ENCODE peak calls at places on chromosome 20, in seven cellular contexts. One of them, this sample, is unnamed.

GRCh38 chr20:1807394-1807793 is 87.8 kb upstream of the SIRPA start:
- DNase-seq in breast epithelium: no peak
- DNase-seq in K562: no peak
- DNase-seq in cardiac fibroblast: no peak
- DNase-seq in sigmoid colon: no peak
- DNase-seq in HCT116: no peak
- DNase-seq in esophagus squamous epithelium: no peak
- DNase-seq in this sample: no peak

GRCh38 chr20:40954521-40955165 is 74.0 kb upstream of the TOP1 start:
- DNase-seq in breast epithelium: no peak
- DNase-seq in K562: no peak
- DNase-seq in cardiac fibroblast: no peak
- DNase-seq in sigmoid colon: peak
- DNase-seq in HCT116: no peak
- DNase-seq in esophagus squamous epithelium: no peak
- DNase-seq in this sample: no peak

GRCh38 chr20:4444404-4444803 is 277.3 kb upstream of the PRND start:
- DNase-seq in breast epithelium: no peak
- DNase-seq in K562: no peak
- DNase-seq in cardiac fibroblast: no peak
- DNase-seq in sigmoid colon: no peak
- DNase-seq in HCT116: no peak
- DNase-seq in esophagus squamous epithelium: no peak
- DNase-seq in this sample: no peak

GRCh38 chr20:2093200-2093781 is 8.3 kb upstream of the STK35 start:
- DNase-seq in breast epithelium: no peak
- DNase-seq in K562: peak
- DNase-seq in cardiac fibroblast: peak
- DNase-seq in sigmoid colon: no peak
- DNase-seq in HCT116: peak
- DNase-seq in esophagus squamous epithelium: no peak
- DNase-seq in this sample: no peak

GRCh38 chr20:46509523-46509922 is 3.8 kb downstream of the ZNF334 start:
- DNase-seq in breast epithelium: no peak
- DNase-seq in K562: no peak
- DNase-seq in cardiac fibroblast: no peak
- DNase-seq in sigmoid colon: no peak
- DNase-seq in HCT116: no peak
- DNase-seq in esophagus squamous epithelium: no peak
- DNase-seq in this sample: no peak

GRCh38 chr20:34575271-34575670 is 16.8 kb downstream of the MAP1LC3A start:
- DNase-seq in breast epithelium: no peak
- DNase-seq in K562: no peak
- DNase-seq in cardiac fibroblast: no peak
- DNase-seq in sigmoid colon: no peak
- DNase-seq in HCT116: no peak
- DNase-seq in esophagus squamous epithelium: no peak
- DNase-seq in this sample: no peak

GRCh38 chr20:43183526-43183925 is 6.2 kb downstream of the PTPRT start:
- DNase-seq in breast epithelium: no peak
- DNase-seq in K562: no peak
- DNase-seq in cardiac fibroblast: no peak
- DNase-seq in sigmoid colon: no peak
- DNase-seq in HCT116: no peak
- DNase-seq in esophagus squamous epithelium: no peak
- DNase-seq in this sample: no peak

GRCh38 chr20:25287631-25288290 is 39.9 kb downstream of the PYGB start:
- DNase-seq in breast epithelium: peak
- DNase-seq in K562: no peak
- DNase-seq in cardiac fibroblast: no peak
- DNase-seq in sigmoid colon: peak
- DNase-seq in HCT116: no peak
- DNase-seq in esophagus squamous epithelium: no peak
- DNase-seq in this sample: no peak

GRCh38 chr20:3813758-3814581 is 6.4 kb upstream of the AP5S1 start:
- DNase-seq in breast epithelium: no peak
- DNase-seq in K562: no peak
- DNase-seq in cardiac fibroblast: no peak
- DNase-seq in sigmoid colon: peak
- DNase-seq in HCT116: no peak
- DNase-seq in esophagus squamous epithelium: no peak
- DNase-seq in this sample: no peak

GRCh38 chr20:52972190-52972937 is at the start of gene TSHZ2:
- DNase-seq in breast epithelium: peak
- DNase-seq in K562: no peak
- DNase-seq in cardiac fibroblast: peak
- DNase-seq in sigmoid colon: peak
- DNase-seq in HCT116: no peak
- DNase-seq in esophagus squamous epithelium: peak
- DNase-seq in this sample: peak

GRCh38 chr20:34579191-34579661 is 20.7 kb downstream of the MAP1LC3A start:
- DNase-seq in breast epithelium: no peak
- DNase-seq in K562: no peak
- DNase-seq in cardiac fibroblast: peak
- DNase-seq in sigmoid colon: no peak
- DNase-seq in HCT116: peak
- DNase-seq in esophagus squamous epithelium: no peak
- DNase-seq in this sample: no peak

GRCh38 chr20:53692465-53693067 is 98.9 kb upstream of the ZNF217 start:
- DNase-seq in breast epithelium: no peak
- DNase-seq in K562: no peak
- DNase-seq in cardiac fibroblast: peak
- DNase-seq in sigmoid colon: peak
- DNase-seq in HCT116: no peak
- DNase-seq in esophagus squamous epithelium: no peak
- DNase-seq in this sample: no peak

GRCh38 chr20:1462834-1463233 is 3.8 kb downstream of the NSFL1C start:
- DNase-seq in breast epithelium: no peak
- DNase-seq in K562: no peak
- DNase-seq in cardiac fibroblast: no peak
- DNase-seq in sigmoid colon: no peak
- DNase-seq in HCT116: no peak
- DNase-seq in esophagus squamous epithelium: no peak
- DNase-seq in this sample: no peak

GRCh38 chr20:4472906-4473305 is 248.8 kb upstream of the PRND start:
- DNase-seq in breast epithelium: no peak
- DNase-seq in K562: no peak
- DNase-seq in cardiac fibroblast: no peak
- DNase-seq in sigmoid colon: no peak
- DNase-seq in HCT116: no peak
- DNase-seq in esophagus squamous epithelium: no peak
- DNase-seq in this sample: no peak

GRCh38 chr20:53080969-53081871 is 109.1 kb downstream of the TSHZ2 start:
- DNase-seq in breast epithelium: no peak
- DNase-seq in K562: no peak
- DNase-seq in cardiac fibroblast: peak
- DNase-seq in sigmoid colon: no peak
- DNase-seq in HCT116: no peak
- DNase-seq in esophagus squamous epithelium: no peak
- DNase-seq in this sample: peak

GRCh38 chr20:46811328-46812084 is 83.1 kb upstream of the EYA2 start:
- DNase-seq in breast epithelium: no peak
- DNase-seq in K562: no peak
- DNase-seq in cardiac fibroblast: no peak
- DNase-seq in sigmoid colon: no peak
- DNase-seq in HCT116: no peak
- DNase-seq in esophagus squamous epithelium: no peak
- DNase-seq in this sample: no peak

GRCh38 chr20:2762578-2763131 is 37.8 kb downstream of the CPXM1 start:
- DNase-seq in breast epithelium: no peak
- DNase-seq in K562: no peak
- DNase-seq in cardiac fibroblast: no peak
- DNase-seq in sigmoid colon: no peak
- DNase-seq in HCT116: no peak
- DNase-seq in esophagus squamous epithelium: no peak
- DNase-seq in this sample: no peak

DNA sequence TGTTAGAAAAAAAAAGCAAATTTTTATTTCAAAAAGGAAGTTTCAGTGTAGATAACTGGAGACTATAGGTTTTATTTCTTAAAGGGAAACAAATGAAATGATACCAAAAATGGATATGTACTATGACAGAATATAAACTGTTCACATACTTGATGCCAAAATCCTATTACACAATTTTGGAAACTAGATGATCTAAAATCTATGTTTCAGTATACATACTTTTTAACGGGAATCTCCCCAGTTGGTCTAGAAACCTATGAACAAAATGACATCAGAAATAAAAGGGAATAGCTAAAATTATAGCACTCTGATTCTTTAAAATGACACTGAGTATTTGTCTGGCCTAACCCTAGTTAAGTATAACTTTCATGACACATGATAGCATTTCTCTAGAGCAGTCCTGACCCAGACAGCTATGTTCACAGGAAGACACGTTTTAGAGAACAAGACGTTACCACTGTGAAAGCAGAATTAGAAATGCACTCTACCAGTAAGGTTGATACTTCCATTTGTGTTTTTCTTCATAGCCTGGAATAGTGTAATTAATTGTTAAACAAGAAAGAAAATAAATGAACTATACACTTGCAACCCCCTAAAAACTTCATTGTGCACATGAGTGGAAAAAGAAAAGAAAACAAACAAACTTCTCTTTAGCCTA is 3.4 kb downstream of the OSER1 start:
- DNase-seq in breast epithelium: no peak
- DNase-seq in K562: no peak
- DNase-seq in cardiac fibroblast: no peak
- DNase-seq in sigmoid colon: no peak
- DNase-seq in HCT116: no peak
- DNase-seq in esophagus squamous epithelium: no peak
- DNase-seq in this sample: no peak
- H3K4me3 ChIP-seq in breast epithelium: no peak
- H3K4me3 ChIP-seq in K562: no peak
- H3K4me3 ChIP-seq in cardiac fibroblast: no peak
- H3K4me3 ChIP-seq in sigmoid colon: no peak
- H3K4me3 ChIP-seq in HCT116: no peak
- H3K4me3 ChIP-seq in esophagus squamous epithelium: no peak
- H3K4me3 ChIP-seq in this sample: no peak

GRCh38 chr20:37758332-37758731 is 64.5 kb downstream of the CTNNBL1 start:
- DNase-seq in breast epithelium: no peak
- DNase-seq in K562: peak
- DNase-seq in cardiac fibroblast: no peak
- DNase-seq in sigmoid colon: no peak
- DNase-seq in HCT116: no peak
- DNase-seq in esophagus squamous epithelium: no peak
- DNase-seq in this sample: no peak
- TF ChIP-seq CTCF in breast epithelium: no peak
- TF ChIP-seq CTCF in K562: peak
- TF ChIP-seq CTCF in cardiac fibroblast: no peak
- TF ChIP-seq CTCF in sigmoid colon: no peak
- TF ChIP-seq CTCF in HCT116: no peak
- TF ChIP-seq CTCF in esophagus squamous epithelium: no peak
- TF ChIP-seq CTCF in this sample: peak

GRCh38 chr20:32773880-32774279 is 11.7 kb downstream of the DNMT3B start:
- DNase-seq in breast epithelium: no peak
- DNase-seq in K562: no peak
- DNase-seq in cardiac fibroblast: no peak
- DNase-seq in sigmoid colon: no peak
- DNase-seq in HCT116: no peak
- DNase-seq in esophagus squamous epithelium: no peak
- DNase-seq in this sample: no peak
- H3K4me3 ChIP-seq in breast epithelium: no peak
- H3K4me3 ChIP-seq in K562: no peak
- H3K4me3 ChIP-seq in cardiac fibroblast: no peak
- H3K4me3 ChIP-seq in sigmoid colon: no peak
- H3K4me3 ChIP-seq in HCT116: no peak
- H3K4me3 ChIP-seq in esophagus squamous epithelium: no peak
- H3K4me3 ChIP-seq in this sample: no peak

GRCh38 chr20:39433461-39433860 is 471.3 kb downstream of the DHX35 start:
- DNase-seq in breast epithelium: no peak
- DNase-seq in K562: no peak
- DNase-seq in cardiac fibroblast: no peak
- DNase-seq in sigmoid colon: no peak
- DNase-seq in HCT116: no peak
- DNase-seq in esophagus squamous epithelium: no peak
- DNase-seq in this sample: no peak

GRCh38 chr20:39424923-39425678 is 463.0 kb downstream of the DHX35 start:
- DNase-seq in breast epithelium: no peak
- DNase-seq in K562: no peak
- DNase-seq in cardiac fibroblast: no peak
- DNase-seq in sigmoid colon: no peak
- DNase-seq in HCT116: no peak
- DNase-seq in esophagus squamous epithelium: no peak
- DNase-seq in this sample: no peak

DNA sequence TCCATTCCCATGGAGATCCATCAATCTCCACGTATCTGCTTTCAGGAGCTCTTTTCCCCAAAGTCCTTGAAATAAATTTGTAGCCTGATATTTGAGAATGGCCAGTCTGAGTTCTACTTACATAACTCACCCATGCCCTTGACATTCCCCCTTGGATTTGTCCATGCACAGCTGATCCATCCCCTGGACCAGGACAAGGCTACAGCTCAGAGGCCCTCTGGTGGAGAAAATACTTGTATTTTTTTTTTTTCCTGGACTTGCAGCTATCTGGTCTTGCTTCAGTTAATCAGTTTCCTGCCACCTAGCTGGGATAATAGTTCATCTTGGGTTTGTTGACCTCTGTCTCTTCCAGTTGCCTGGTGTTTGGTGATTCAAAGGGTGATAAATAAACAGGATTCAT is 467.6 kb downstream of the DHX35 start:
- DNase-seq in breast epithelium: no peak
- DNase-seq in K562: no peak
- DNase-seq in cardiac fibroblast: no peak
- DNase-seq in sigmoid colon: no peak
- DNase-seq in HCT116: no peak
- DNase-seq in esophagus squamous epithelium: no peak
- DNase-seq in this sample: no peak
- TF ChIP-seq CTCF in breast epithelium: no peak
- TF ChIP-seq CTCF in K562: no peak
- TF ChIP-seq CTCF in cardiac fibroblast: no peak
- TF ChIP-seq CTCF in sigmoid colon: no peak
- TF ChIP-seq CTCF in HCT116: no peak
- TF ChIP-seq CTCF in esophagus squamous epithelium: peak
- TF ChIP-seq CTCF in this sample: no peak

DNA sequence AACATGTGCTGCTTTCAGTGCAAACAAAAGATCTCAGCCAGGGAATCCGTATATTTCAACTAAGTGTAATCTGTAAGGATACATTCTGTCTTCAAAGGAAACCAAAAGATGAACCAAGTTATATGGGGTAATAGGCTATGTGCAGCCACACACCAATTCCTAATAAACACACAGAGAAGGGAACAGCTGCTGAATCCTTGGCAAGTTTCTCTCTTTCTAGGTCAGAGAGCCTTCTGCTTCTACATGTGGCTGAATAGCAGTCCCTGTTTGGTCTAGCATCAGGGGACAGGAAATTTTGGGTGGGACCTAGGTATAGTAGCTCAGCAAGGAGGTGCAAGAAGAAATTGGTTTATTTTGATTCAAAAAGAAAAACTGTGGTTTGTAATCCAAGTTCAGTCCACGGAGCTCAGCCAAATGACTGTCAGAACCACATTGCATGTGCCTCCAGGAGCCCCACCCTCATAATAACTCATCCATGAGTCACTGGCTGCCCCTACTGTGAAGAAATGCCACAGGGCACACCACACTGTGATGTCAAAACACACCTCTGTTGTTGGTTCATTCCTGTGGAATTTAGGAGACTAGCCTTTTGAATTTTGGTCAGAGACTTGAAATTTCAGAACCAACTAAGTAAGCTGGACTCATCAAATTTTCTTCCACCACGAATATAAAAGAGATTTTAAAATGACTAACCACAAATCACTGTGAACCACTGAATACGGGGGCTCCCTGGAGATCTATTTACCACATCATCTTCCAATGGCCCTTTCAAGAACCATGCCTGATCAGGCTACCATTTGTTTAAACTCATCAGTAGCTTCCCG is 21.1 kb downstream of the SPTLC3 start:
- DNase-seq in breast epithelium: no peak
- DNase-seq in K562: no peak
- DNase-seq in cardiac fibroblast: peak
- DNase-seq in sigmoid colon: no peak
- DNase-seq in HCT116: peak
- DNase-seq in esophagus squamous epithelium: no peak
- DNase-seq in this sample: no peak
- H3K4me3 ChIP-seq in breast epithelium: no peak
- H3K4me3 ChIP-seq in K562: no peak
- H3K4me3 ChIP-seq in cardiac fibroblast: no peak
- H3K4me3 ChIP-seq in sigmoid colon: no peak
- H3K4me3 ChIP-seq in HCT116: no peak
- H3K4me3 ChIP-seq in esophagus squamous epithelium: no peak
- H3K4me3 ChIP-seq in this sample: no peak